ENCODE peak calls at places on chromosomes 6 and 20, in six cellular contexts. A is HCT116; Z is left lobe of liver; N is aorta; G is IMR-90; X is activated T-cell treated with anti-CD3 and anti-CD28 coated beads, Interleukin-2, amount 50 U/mL, for 72 hours. T is an unnamed sample.

GRCh38 chr6:21051777-21052176 is 517.5 kb downstream of the CDKAL1 start:
- ATAC-seq in N (no peak), G (no peak), A (no peak), X (no peak), Z (no peak), T (no peak)

GRCh38 chr20:39010496-39010895 is 48.4 kb downstream of the DHX35 start:
- ATAC-seq in A (no peak), Z (no peak), G (no peak), N (no peak), X (no peak), T (no peak)

GRCh38 chr6:67394254-67394653 is 1240.8 kb upstream of the ADGRB3 start:
- ATAC-seq in G (no peak), Z (no peak), X (no peak), A (no peak), N (no peak), T (no peak)

GRCh38 chr20:48751871-48752270 is 75.9 kb downstream of the PREX1 start:
- ATAC-seq in Z (no peak), N (no peak), A (no peak), X (no peak), G (no peak), T (peak)

GRCh38 chr20:57738484-57738883 is 28.7 kb upstream of the PMEPA1 start:
- ATAC-seq in A (peak), G (no peak), X (no peak), N (no peak), Z (no peak), T (no peak)

GRCh38 chr6:20271818-20272217 is 59.5 kb upstream of the MBOAT1 start:
- ATAC-seq in G (no peak), N (no peak), Z (no peak), A (no peak), X (no peak), T (no peak)

GRCh38 chr20:15992564-15992963 is 580.7 kb downstream of the KIF16B start:
- ATAC-seq in G (no peak), N (no peak), X (no peak), A (no peak), Z (no peak), T (no peak)

GRCh38 chr6:7440476-7440875 is 50.9 kb downstream of the RIOK1 start:
- ATAC-seq in X (no peak), G (peak), N (no peak), A (no peak), Z (no peak), T (no peak)

GRCh38 chr20:57600324-57601210 is 19.7 kb downstream of the ZBP1 start:
- ATAC-seq in X (peak), A (no peak), G (no peak), N (no peak), Z (no peak), T (peak)

GRCh38 chr20:31956556-31957220 is 4.8 kb upstream of the PDRG1 start:
- ATAC-seq in N (no peak), X (no peak), Z (no peak), A (no peak), G (no peak), T (no peak)